ENCODE peak calls at places on chromosomes 4 and X, in five cellular contexts. I is heart left ventricle, O is neuronal stem cell, G is colonic mucosa, D is brain microvascular endothelial cell. E is an unnamed sample. For H3K27me3, the result is how much of the 10 kb centered on the place peaks cover.

GRCh38 chr4:166153539-166153938 is 280.5 kb downstream of the TLL1 start:
- DNase-seq in D (peak), I (no peak), O (no peak), G (no peak), E (no peak)

GRCh38 chr4:87037921-87038320 is 103.1 kb downstream of the AFF1 start:
- DNase-seq in G (no peak), O (no peak), D (no peak), I (no peak), E (no peak)

GRCh38 chrX:87941841-87942240 is 424.2 kb downstream of the KLHL4 start:
- DNase-seq in D (no peak), O (no peak), G (no peak), I (no peak), E (no peak)

GRCh38 chr4:187059031-187059430 is 335.4 kb upstream of the FAT1 start:
- DNase-seq in O (no peak), I (no peak), G (no peak), D (no peak), E (no peak)

GRCh38 chr4:39114436-39114835 is 52.4 kb downstream of the KLHL5 start:
- DNase-seq in D (no peak), G (no peak), I (no peak), O (no peak), E (no peak)

GRCh38 chrX:41541381-41541780 is 94.2 kb downstream of the NYX start:
- DNase-seq in G (no peak), I (no peak), O (no peak), D (no peak), E (no peak)

GRCh38 chr4:7744131-7744804 is 195.4 kb downstream of the AFAP1 start:
- DNase-seq in O (no peak), I (no peak), G (no peak), D (no peak), E (no peak)

GRCh38 chr4:61201562-61202099 is 1.5 kb downstream of the ADGRL3 start:
- DNase-seq in D (no peak), G (no peak), O (no peak), I (no peak), E (peak)

GRCh38 chr4:30837131-30837539 is 117.0 kb downstream of the PCDH7 start:
- DNase-seq in O (peak), D (no peak), G (no peak), I (no peak), E (no peak)

GRCh38 chr4:86493460-86493859 is 100.7 kb upstream of the PTPN13 start:
- DNase-seq in G (no peak), O (no peak), D (no peak), I (no peak), E (no peak)

GRCh38 chr4:98929341-98930267 is 671 bp upstream of the EIF4E start:
- DNase-seq in D (peak), G (peak), I (peak), O (no peak), E (peak)

GRCh38 chr4:121790976-121791375 is 10.1 kb upstream of the EXOSC9 start:
- DNase-seq in D (peak), O (no peak), I (no peak), G (no peak), E (no peak)

GRCh38 chr4:121789470-121789869 is 11.7 kb upstream of the EXOSC9 start:
- DNase-seq in D (no peak), O (no peak), I (no peak), G (no peak), E (no peak)

GRCh38 chr4:121792966-121793365 is 8.2 kb upstream of the EXOSC9 start:
- DNase-seq in G (no peak), O (no peak), D (no peak), I (no peak), E (peak)

GRCh38 chr4:121789960-121790829 is 10.9 kb upstream of the EXOSC9 start:
- DNase-seq in D (peak), O (no peak), I (no peak), G (no peak), E (peak)

GRCh38 chr4:121791481-121791880 is 9.6 kb upstream of the EXOSC9 start:
- DNase-seq in I (no peak), D (peak), O (no peak), G (no peak), E (peak)
- H3K27me3 ChIP-seq in I (under half), D (under half), O (under half), G (under half), E (under half)

DNA sequence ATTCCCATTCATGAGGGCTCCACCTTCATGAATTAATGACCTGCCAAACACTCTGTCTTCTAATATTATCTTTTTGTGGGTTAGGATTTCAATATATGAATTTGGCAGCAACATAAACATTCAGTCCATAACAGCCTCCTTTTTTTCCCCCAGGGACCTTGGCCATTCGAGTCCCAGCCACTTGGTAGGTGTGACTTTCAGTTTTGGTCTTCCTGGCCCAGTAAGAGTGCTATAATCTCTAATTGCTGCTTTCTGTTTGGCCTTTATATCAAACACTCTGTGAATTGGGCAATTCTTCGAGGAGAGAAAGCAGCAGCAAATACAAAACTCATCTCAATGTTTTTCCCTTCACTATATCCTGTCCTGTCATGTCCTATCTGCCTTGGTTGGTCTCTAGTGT is 12.4 kb upstream of the RADX start:
- DNase-seq in G (no peak), O (no peak), I (no peak), D (no peak), E (no peak)
- H3K27me3 ChIP-seq in G (under half), O (under half), I (under half), D (under half), E (under half)

GRCh38 chrX:134660627-134661026 is 2.4 kb upstream of the PLAC1 start:
- DNase-seq in O (no peak), I (no peak), G (no peak), D (no peak), E (no peak)

GRCh38 chrX:134658421-134658896 is at the start of gene PLAC1:
- DNase-seq in D (no peak), O (no peak), G (no peak), I (no peak), E (peak)

GRCh38 chrX:134664202-134664601 is 5.9 kb upstream of the PLAC1 start:
- DNase-seq in I (no peak), G (no peak), D (no peak), O (no peak), E (no peak)

GRCh38 chrX:134659761-134660160 is 1.5 kb upstream of the PLAC1 start:
- DNase-seq in G (no peak), I (no peak), D (no peak), O (no peak), E (peak)

DNA sequence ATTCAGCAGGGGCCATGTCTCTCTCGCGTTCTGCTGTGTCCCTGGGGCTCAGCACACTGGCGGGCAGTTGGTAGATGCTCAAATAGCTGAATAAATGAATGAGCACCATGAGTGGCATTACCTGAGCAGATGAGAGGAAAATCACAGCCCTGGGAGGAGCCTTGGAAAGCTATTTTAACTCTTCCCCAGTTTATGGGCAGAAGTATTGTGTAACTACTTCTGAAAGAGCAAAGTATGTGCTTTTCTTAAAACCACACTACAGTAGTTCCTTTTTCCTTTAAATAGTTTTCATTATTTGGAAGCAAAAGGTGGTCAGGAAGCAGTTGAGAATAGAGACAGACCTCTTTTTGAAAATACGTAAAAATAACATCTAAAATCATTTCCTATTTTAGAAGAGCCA is 3.0 kb upstream of the PLAC1 start:
- DNase-seq in G (no peak), D (no peak), I (no peak), O (no peak), E (no peak)
- H3K27me3 ChIP-seq in G (under half), D (under half), I (under half), O (under half), E (under half)

GRCh38 chr4:59772740-59773139 is 1427.4 kb upstream of the ADGRL3 start:
- DNase-seq in D (no peak), O (no peak), G (no peak), I (no peak), E (no peak)
- H3K27me3 ChIP-seq in D (under half), O (under half), G (under half), I (under half), E (under half)

DNA sequence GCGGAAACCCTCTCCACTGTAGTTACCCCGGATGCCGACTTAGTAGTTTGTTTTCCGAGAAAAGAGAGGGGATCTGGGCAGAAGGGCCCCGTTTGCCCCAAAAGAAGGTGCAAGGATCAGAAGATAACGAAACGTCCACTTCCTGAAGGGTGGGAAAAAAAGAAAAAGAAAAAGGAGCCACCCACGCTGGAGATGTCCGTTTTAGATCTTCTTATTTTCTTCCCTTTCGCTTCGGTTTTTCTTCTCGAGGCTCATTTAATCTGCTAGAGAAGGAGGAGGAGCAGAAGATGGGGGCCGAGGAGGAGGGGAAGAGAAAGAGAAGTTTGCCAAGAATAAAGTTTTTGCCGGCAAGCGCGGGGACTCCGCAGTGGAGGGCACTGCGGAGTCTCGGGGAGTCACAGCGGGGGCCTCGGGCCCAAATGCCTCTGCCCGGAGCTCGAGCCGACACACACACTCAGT is 490 bp downstream of the LEF1 start:
- DNase-seq in D (no peak), I (no peak), O (peak), G (no peak), E (no peak)
- H3K27me3 ChIP-seq in D (half or more), I (half or more), O (under half), G (half or more), E (half or more)

GRCh38 chrX:69503228-69503834 is 795 bp upstream of the NALF2 start:
- DNase-seq in G (no peak), O (no peak), D (no peak), I (no peak), E (no peak)

GRCh38 chrX:69506617-69507499 is 2.7 kb downstream of the NALF2 start:
- DNase-seq in O (no peak), G (no peak), I (no peak), D (no peak), E (no peak)

GRCh38 chrX:69505772-69506616 is 1.9 kb downstream of the NALF2 start:
- DNase-seq in G (no peak), O (no peak), D (no peak), I (no peak), E (no peak)

GRCh38 chrX:69503835-69504625 is at the start of gene NALF2:
- DNase-seq in G (peak), I (peak), D (no peak), O (peak), E (peak)

DNA sequence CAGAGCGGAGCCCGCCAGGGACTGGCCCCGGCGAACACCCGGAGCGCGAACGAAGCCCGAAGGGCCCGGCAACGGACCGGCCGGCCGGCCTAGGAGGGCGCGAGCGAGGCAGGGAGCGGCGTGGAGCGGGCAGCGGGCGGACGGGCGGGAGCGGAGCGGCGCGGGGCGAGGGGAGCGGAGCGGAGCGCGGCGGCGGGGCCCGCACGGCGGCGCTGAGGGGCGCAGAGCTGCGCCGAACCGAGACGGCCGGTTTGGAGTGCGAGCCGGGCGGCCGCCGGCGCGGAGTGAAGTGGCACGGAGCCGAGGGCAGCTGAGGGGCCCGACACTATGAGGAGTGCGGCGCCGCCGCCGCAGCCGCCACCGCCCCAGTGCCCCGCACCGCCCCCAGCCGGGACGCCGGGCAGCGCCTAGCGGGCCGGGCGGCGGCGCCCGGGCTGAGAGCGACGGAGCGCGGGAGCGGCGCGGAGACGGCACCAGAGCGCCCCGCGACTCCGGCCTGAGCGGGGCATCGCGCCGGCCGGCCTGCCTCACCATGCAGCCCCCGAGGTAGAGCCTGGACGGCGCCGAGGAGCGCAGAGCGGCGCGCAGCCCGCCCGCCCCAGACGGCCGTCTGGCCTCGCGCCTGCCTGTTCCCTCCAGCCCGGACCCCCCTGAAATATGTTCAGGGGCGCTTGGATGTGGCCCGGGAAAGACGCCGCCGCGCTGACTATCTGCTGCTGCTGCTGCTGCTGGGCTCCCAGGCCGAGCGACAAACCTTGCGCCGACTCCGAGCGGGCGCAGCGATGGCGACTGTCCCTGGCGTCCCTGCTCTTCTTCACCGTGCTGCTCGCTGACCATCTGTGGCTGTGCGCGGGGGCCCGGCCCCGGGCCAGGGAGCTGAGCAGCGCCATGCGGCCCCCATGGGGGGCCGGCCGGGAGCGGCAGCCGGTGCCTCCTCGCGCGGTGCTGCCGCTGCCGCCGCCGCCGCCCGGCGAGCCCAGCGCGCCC is 793 bp downstream of the NALF2 start:
- DNase-seq in I (no peak), D (no peak), O (no peak), G (no peak), E (no peak)
- H3K27me3 ChIP-seq in I (under half), D (under half), O (under half), G (under half), E (under half)

DNA sequence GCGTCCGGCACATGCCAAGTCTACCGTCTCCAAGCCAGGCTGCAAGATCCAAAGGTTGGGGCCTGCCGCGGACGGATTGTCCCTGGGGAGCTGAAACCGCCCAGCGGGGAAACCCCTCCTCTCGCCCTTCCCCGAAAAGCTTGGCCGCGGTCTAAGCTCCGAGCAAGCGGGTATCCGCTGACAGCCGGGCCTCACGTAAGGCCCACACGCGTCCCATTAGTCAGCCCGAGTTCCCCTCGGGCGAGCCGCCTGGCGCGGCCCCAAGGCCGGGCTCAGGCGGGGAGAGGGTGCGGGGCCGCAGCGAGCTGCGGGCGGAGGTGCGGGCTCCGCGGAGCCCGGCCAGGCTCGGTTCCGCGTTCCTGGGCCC is 6.9 kb upstream of the BCOR start:
- DNase-seq in I (peak), O (no peak), D (no peak), G (peak), E (peak)
- H3K27me3 ChIP-seq in I (under half), O (under half), D (under half), G (half or more), E (under half)

E was measured in mammary epithelial cell.